ENCODE peak calls at places on chromosomes 3 and 15, in seven cellular contexts. C is mammary epithelial cell, J is substantia nigra, Q is AG04450, Y is caudate nucleus, X is psoas muscle, M is coronary artery. U is an unnamed sample.

GRCh38 chr15:44676676-44677075 is 13.2 kb upstream of the SPG11 start:
- DNase-seq in Q (no peak), Y (no peak), C (no peak), J (no peak), X (no peak), M (no peak), U (no peak)

GRCh38 chr3:156818890-156819289 is 7.3 kb upstream of the LEKR1 start:
- DNase-seq in J (no peak), X (no peak), C (peak), Y (no peak), M (no peak), Q (no peak), U (peak)

GRCh38 chr3:123076496-123077418 is 9.9 kb downstream of the PDIA5 start:
- DNase-seq in Y (no peak), J (no peak), X (no peak), M (peak), Q (no peak), C (no peak), U (no peak)

GRCh38 chr15:61879219-61879618 is 181.0 kb downstream of the VPS13C start:
- DNase-seq in M (no peak), J (no peak), Q (no peak), X (no peak), C (peak), Y (no peak), U (peak)

GRCh38 chr3:103167850-103168249 is 733.0 kb downstream of the ZPLD1 start:
- DNase-seq in X (no peak), C (no peak), M (no peak), Y (no peak), J (no peak), Q (no peak), U (no peak)

GRCh38 chr3:45647148-45647619 is 42.0 kb upstream of the SACM1L start:
- DNase-seq in M (no peak), Q (peak), C (peak), X (no peak), J (no peak), Y (no peak), U (peak)

GRCh38 chr15:60002528-60003218 is 1.4 kb upstream of the FOXB1 start:
- DNase-seq in M (no peak), J (no peak), X (no peak), Y (no peak), C (no peak), Q (no peak), U (no peak)

GRCh38 chr3:118932822-118933558 is 101.7 kb downstream of the IGSF11 start:
- DNase-seq in Q (no peak), C (no peak), M (no peak), J (peak), X (peak), Y (no peak), U (no peak)

GRCh38 chr3:45779746-45780735 is 16.3 kb downstream of the SLC6A20 start:
- DNase-seq in X (no peak), Q (no peak), Y (no peak), J (no peak), C (no peak), M (peak), U (no peak)

GRCh38 chr3:146679191-146679590 is 74.0 kb upstream of the PLSCR5 start:
- DNase-seq in M (no peak), Q (no peak), C (no peak), J (no peak), X (no peak), Y (no peak), U (no peak)

GRCh38 chr3:105496343-105496742 is 129.6 kb downstream of the ALCAM start:
- DNase-seq in Y (no peak), M (no peak), J (no peak), C (no peak), X (no peak), Q (no peak), U (no peak)

DNA sequence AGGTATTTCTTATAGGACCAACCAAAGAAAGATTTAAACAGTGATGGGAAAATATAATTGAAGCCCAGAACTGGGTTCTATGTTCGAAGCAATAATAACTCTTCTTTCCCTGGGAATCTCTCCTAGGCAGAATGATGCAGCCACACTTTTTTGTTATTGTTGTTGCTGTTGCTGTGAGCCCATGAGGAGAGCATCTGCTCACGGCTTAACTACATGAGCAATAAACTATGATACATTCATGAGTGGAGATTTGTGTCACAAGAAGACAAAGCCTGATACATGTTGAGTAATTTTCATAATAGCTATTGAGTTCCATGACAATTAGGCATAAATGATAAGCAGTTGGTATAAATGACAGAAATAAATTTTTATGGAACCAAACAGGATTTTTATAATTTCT is 80.5 kb downstream of the CRTC3 start:
- DNase-seq in M (no peak), C (no peak), X (no peak), J (no peak), Q (peak), Y (no peak), U (no peak)
- H3K27ac ChIP-seq in M (peak), C (no peak), X (peak), J (no peak), Q (peak), Y (no peak), U (no peak)

GRCh38 chr3:100456745-100457144 is 35.7 kb upstream of the TMEM45A start:
- DNase-seq in C (no peak), Q (no peak), X (no peak), Y (no peak), M (no peak), J (no peak), U (no peak)
- H3K27ac ChIP-seq in C (no peak), Q (no peak), X (no peak), Y (peak), M (no peak), J (no peak), U (no peak)

DNA sequence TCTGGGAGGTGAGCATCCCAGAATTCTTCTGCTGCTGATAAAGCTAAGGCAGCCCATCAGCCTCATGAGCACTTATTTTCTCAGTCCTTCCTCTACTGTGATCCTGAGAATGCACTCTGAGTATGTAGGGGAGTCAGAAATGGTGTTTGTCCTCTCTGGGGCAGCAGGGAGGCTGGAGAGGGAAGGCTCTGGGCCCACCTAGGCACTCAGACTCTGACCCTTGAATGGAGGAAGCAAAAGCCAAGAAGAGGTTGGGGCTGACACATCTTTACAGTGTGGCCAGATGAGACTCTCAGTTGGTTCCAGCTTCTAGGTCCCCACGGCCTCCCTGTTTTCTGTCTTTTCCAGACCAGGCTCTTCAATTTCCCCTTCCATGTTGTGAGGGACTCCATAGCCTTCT is 36.1 kb upstream of the BLM start:
- DNase-seq in M (no peak), Y (no peak), J (no peak), X (no peak), C (peak), Q (no peak), U (no peak)
- H3K27ac ChIP-seq in M (peak), Y (no peak), J (no peak), X (peak), C (no peak), Q (peak), U (peak)

GRCh38 chr3:171805687-171806086 is 4.6 kb downstream of the PLD1 start:
- DNase-seq in X (no peak), M (no peak), Y (no peak), J (no peak), C (no peak), Q (no peak), U (no peak)
- H3K27ac ChIP-seq in X (no peak), M (peak), Y (no peak), J (no peak), C (peak), Q (peak), U (peak)

GRCh38 chr3:64612916-64613526 is 74.8 kb downstream of the ADAMTS9 start:
- DNase-seq in C (no peak), Y (no peak), Q (no peak), M (no peak), J (no peak), X (no peak), U (no peak)
- H3K27ac ChIP-seq in C (no peak), Y (no peak), Q (no peak), M (peak), J (no peak), X (peak), U (no peak)

GRCh38 chr3:117144832-117145231 is 435.3 kb downstream of the TUSC7 start:
- DNase-seq in C (no peak), Y (peak), M (no peak), Q (no peak), X (no peak), J (no peak), U (no peak)
- H3K27ac ChIP-seq in C (no peak), Y (no peak), M (no peak), Q (no peak), X (no peak), J (no peak), U (no peak)

DNA sequence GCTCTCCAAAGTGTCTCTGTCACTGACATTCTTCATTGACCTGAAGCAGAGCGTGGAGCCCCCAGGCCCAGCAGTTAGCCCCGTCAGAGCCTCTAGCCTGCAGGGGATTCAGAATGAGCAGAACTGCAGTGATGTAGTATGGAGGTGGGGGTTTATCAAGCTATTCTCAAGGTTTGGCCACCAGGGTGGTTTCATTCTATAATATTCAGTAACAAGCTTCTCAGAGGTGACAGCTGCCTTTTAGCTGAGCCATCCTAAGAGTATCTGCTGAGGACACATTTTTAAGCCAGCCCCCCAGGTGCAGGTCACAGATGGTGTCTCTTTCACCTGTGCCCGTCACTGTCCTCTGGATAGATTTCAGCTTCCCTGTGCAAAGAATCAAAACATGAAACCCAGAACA is 31.9 kb downstream of the CMTM7 start:
- DNase-seq in M (no peak), J (no peak), Q (no peak), X (no peak), C (no peak), Y (no peak), U (no peak)
- H3K27ac ChIP-seq in M (no peak), J (no peak), Q (no peak), X (peak), C (no peak), Y (no peak), U (no peak)

DNA sequence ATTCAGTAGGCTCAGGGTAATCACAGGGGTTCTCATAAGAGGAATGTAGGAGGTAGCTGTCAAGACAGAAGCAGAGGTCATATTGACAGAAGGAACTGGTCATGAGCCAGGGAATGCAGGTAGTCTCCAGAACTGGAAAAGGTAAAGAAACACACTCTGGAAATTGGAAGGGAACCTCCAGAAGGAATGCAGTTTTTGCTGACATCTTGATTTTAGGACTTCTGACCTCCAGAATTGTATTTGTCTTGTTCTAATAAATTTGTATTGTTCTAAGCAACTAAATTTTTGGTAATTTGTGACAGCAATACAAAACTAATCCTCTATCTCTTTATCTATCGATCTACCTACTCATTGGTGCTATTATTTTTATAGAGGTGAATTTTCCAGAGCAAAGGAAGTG is 49.2 kb downstream of the OTOL1 start:
- DNase-seq in X (no peak), J (no peak), M (no peak), Y (no peak), C (no peak), Q (no peak), U (no peak)
- H3K27ac ChIP-seq in X (no peak), J (no peak), M (no peak), Y (no peak), C (no peak), Q (no peak), U (no peak)

U was measured in RWPE1.